ENCODE peak calls at places on chromosomes 2 and 18, in four cellular contexts. J, T, Y and H are unnamed samples.

GRCh38 chr2:114518738-114519137 is 76.3 kb downstream of the DPP10 start:
- DNase-seq in Y (no peak), T (no peak), J (no peak), H (no peak)

GRCh38 chr2:225465827-225466226 is 66.3 kb downstream of the NYAP2 start:
- DNase-seq in J (no peak), Y (no peak), T (no peak), H (no peak)

GRCh38 chr2:69269330-69269729 is 117.7 kb downstream of the GFPT1 start:
- DNase-seq in Y (no peak), T (no peak), J (no peak), H (no peak)

GRCh38 chr18:2891526-2892431 is 45.0 kb downstream of the EMILIN2 start:
- DNase-seq in J (no peak), T (no peak), Y (no peak), H (no peak)

GRCh38 chr2:82837588-82838304 is 1621.3 kb downstream of the SUCLG1 start:
- DNase-seq in J (no peak), T (peak; percentile 53), Y (no peak), H (peak; percentile 55)

GRCh38 chr18:79489048-79489899 is 93.5 kb downstream of the NFATC1 start:
- DNase-seq in Y (no peak), J (no peak), T (no peak), H (no peak)

GRCh38 chr2:217331577-217332139 is 471.8 kb upstream of the TNP1 start:
- DNase-seq in T (peak; percentile 1), Y (peak; percentile 67), J (no peak), H (peak; percentile 12)

GRCh38 chr2:36516136-36516870 is 81.7 kb downstream of the FEZ2 start:
- DNase-seq in J (no peak), Y (no peak), T (no peak), H (no peak)

GRCh38 chr2:132651115-132652099 is 18.6 kb downstream of the LYPD1 start:
- DNase-seq in Y (peak; percentile 16), T (no peak), J (no peak), H (peak; percentile 5)

GRCh38 chr2:147865560-147865959 is 20.7 kb downstream of the ACVR2A start:
- DNase-seq in J (no peak), Y (no peak), T (no peak), H (no peak)

GRCh38 chr2:150517951-150518680 is 30.6 kb upstream of the RND3 start:
- DNase-seq in T (no peak), Y (peak; percentile 11), J (no peak), H (peak; percentile 81)